ENCODE peak calls at places on chromosomes 12 and 14, in nine cellular contexts. P is IMR-90, W is A549, H is gastrocnemius medialis, N is stomach, S is H1, A is HepG2, K is ovary, O is testis. Z is an unnamed sample.

GRCh38 chr12:31586703-31587102 is 4.2 kb downstream of the DENND5B start:
- DNase-seq in O (no peak), H (no peak), S (no peak), P (no peak), W (no peak), K (no peak), N (no peak), A (no peak), Z (no peak)

GRCh38 chr12:76142305-76142704 is 57.8 kb upstream of the NAP1L1 start:
- DNase-seq in N (no peak), P (no peak), K (no peak), O (no peak), H (no peak), S (no peak), W (no peak), A (no peak), Z (no peak)

GRCh38 chr12:9925746-9926393 is 6.3 kb downstream of the CLEC2A start:
- DNase-seq in K (no peak), S (peak; percentile 33), P (peak; percentile 41), A (peak; percentile 9), N (no peak), W (peak; percentile 18), O (no peak), H (no peak), Z (peak; percentile 9)

GRCh38 chr14:72801381-72801812 is 92.5 kb downstream of the DPF3 start:
- DNase-seq in W (peak; percentile 36), S (no peak), H (peak; percentile 62), P (peak; percentile 99), N (no peak), A (no peak), O (no peak), K (no peak), Z (peak; percentile 94)

GRCh38 chr12:55935742-55936151 is 4.8 kb downstream of the DGKA start:
- DNase-seq in H (no peak), A (no peak), S (no peak), O (peak; percentile 33), K (peak; percentile 53), P (no peak), W (no peak), N (no peak), Z (no peak)

GRCh38 chr12:119168721-119169120 is 10.0 kb upstream of the HSPB8 start:
- DNase-seq in P (no peak), K (no peak), H (no peak), W (no peak), S (no peak), N (no peak), A (no peak), O (no peak), Z (no peak)

GRCh38 chr12:118821386-118821928 is 159.9 kb upstream of the SRRM4 start:
- DNase-seq in P (no peak), K (no peak), A (no peak), N (no peak), S (no peak), O (no peak), H (no peak), W (no peak), Z (no peak)

GRCh38 chr12:61302282-61302681 is 957.9 kb upstream of the USP15 start:
- DNase-seq in K (no peak), W (no peak), S (no peak), N (no peak), H (no peak), A (no peak), P (no peak), O (no peak), Z (no peak)

GRCh38 chr14:65989981-65990380 is 496.2 kb upstream of the CCDC196 start:
- DNase-seq in S (no peak), H (no peak), O (no peak), A (no peak), N (no peak), P (no peak), K (no peak), W (no peak), Z (no peak)

GRCh38 chr14:65993103-65993502 is 493.1 kb upstream of the CCDC196 start:
- DNase-seq in W (no peak), P (no peak), H (no peak), S (no peak), K (no peak), A (no peak), O (no peak), N (no peak), Z (no peak)

GRCh38 chr14:65985976-65986375 is 500.2 kb upstream of the CCDC196 start:
- DNase-seq in K (no peak), A (no peak), H (no peak), O (no peak), W (no peak), S (no peak), P (no peak), N (no peak), Z (no peak)

GRCh38 chr14:65993996-65994395 is 492.2 kb upstream of the CCDC196 start:
- DNase-seq in H (no peak), O (no peak), A (no peak), W (no peak), P (no peak), N (no peak), K (no peak), S (no peak), Z (no peak)

DNA sequence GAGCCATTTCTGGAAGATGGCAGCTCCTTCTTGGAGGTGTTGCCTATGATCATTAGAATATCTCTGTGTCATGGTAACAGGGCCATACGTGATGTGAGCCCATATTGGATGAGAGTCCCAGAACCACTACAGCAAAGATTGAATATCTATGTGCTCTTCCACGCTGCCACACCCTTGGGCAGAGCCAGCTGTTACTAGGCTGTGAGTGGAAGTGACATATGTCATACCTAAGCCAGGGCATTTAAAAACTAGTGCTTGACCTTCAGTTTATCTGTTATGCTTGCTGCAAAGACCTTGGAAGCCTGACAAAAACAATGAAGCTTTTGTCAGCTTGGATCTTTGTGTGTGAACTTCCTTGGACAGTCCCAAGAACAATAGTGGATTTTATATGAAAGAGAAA is 495.0 kb upstream of the CCDC196 start:
- DNase-seq in P (no peak), W (no peak), O (no peak), A (no peak), H (no peak), K (no peak), N (no peak), S (no peak), Z (no peak)
- TF ChIP-seq POLR2A in P (no peak), W (no peak), O (no peak), A (no peak), H (no peak), K (no peak), N (no peak), S (no peak), Z (no peak)

DNA sequence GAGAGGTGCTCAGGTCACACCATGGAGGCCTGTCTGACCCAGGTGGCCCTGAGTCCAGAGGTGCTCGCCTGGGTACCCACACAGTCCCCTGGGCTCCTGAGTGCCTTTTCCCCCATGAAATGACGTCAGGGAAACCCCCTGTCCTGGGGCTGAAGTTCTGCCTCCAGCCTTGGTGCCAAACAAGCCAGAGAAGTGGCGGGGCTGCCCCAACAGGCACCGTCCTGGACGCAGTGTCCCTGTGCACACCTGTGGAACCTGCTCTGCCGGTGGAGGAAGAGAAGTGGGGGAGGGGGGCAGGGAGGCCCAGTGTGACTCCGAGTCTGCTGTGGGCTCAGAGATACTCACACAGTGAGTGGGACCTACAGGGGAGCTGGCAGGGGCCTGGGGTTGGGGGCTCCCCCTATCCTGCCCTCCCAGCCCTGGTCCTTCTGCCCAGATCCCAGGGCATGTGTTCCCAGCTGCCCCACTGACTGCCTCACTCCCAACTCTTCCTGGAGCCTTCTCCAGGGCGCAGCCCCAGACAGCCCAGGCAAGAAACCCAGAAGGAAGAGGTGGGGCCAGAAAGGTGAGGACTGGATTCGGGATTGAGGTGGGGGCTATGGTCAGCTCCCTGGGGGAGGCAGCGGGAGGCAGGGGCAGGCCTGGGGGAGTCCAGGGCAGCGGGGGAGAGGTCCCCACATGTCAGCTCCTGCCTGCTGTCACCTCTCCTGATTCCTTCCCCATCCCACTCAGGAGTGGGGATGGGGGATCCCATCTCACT is 24.8 kb downstream of the CCDC85C start:
- DNase-seq in K (no peak), O (no peak), N (peak; percentile 92), A (no peak), P (no peak), S (no peak), W (no peak), H (no peak), Z (no peak)
- TF ChIP-seq POLR2A in K (no peak), O (no peak), N (no peak), A (no peak), P (no peak), S (no peak), W (no peak), H (no peak), Z (no peak)

GRCh38 chr12:104292872-104293794 is 10.4 kb upstream of the EID3 start:
- DNase-seq in O (no peak), S (no peak), K (no peak), P (no peak), W (no peak), A (no peak), N (no peak), H (no peak), Z (no peak)

GRCh38 chr12:104296718-104297117 is 6.8 kb upstream of the EID3 start:
- DNase-seq in K (no peak), W (no peak), N (no peak), S (no peak), H (no peak), O (no peak), P (no peak), A (no peak), Z (no peak)

GRCh38 chr12:104297477-104298113 is 5.9 kb upstream of the EID3 start:
- DNase-seq in P (no peak), S (no peak), N (no peak), A (no peak), W (no peak), H (no peak), O (no peak), K (no peak), Z (no peak)

GRCh38 chr12:104295954-104296353 is 7.6 kb upstream of the EID3 start:
- DNase-seq in P (no peak), O (no peak), K (no peak), A (no peak), N (no peak), S (no peak), W (no peak), H (no peak), Z (no peak)

GRCh38 chr12:104294845-104295674 is 8.5 kb upstream of the EID3 start:
- DNase-seq in S (no peak), W (no peak), H (no peak), A (no peak), P (no peak), O (no peak), N (no peak), K (no peak), Z (no peak)
- TF ChIP-seq POLR2A in S (no peak), W (no peak), H (no peak), A (no peak), P (no peak), O (no peak), N (no peak), K (no peak), Z (no peak)

GRCh38 chr14:105179191-105179590 is 1.9 kb downstream of the NUDT14 start:
- DNase-seq in P (no peak), K (no peak), A (no peak), H (no peak), O (no peak), S (no peak), W (no peak), N (no peak), Z (no peak)

GRCh38 chr14:105181542-105182295 is 607 bp upstream of the NUDT14 start:
- DNase-seq in S (no peak), K (no peak), O (no peak), W (no peak), H (no peak), N (no peak), P (no peak), A (no peak), Z (no peak)

GRCh38 chr14:105182296-105183020 is 1.3 kb upstream of the NUDT14 start:
- DNase-seq in K (no peak), S (no peak), H (no peak), A (no peak), W (no peak), N (no peak), P (no peak), O (no peak), Z (no peak)

GRCh38 chr14:105178868-105179140 is 2.3 kb downstream of the NUDT14 start:
- DNase-seq in H (no peak), W (no peak), N (no peak), P (no peak), K (no peak), S (no peak), O (no peak), A (no peak), Z (no peak)

DNA sequence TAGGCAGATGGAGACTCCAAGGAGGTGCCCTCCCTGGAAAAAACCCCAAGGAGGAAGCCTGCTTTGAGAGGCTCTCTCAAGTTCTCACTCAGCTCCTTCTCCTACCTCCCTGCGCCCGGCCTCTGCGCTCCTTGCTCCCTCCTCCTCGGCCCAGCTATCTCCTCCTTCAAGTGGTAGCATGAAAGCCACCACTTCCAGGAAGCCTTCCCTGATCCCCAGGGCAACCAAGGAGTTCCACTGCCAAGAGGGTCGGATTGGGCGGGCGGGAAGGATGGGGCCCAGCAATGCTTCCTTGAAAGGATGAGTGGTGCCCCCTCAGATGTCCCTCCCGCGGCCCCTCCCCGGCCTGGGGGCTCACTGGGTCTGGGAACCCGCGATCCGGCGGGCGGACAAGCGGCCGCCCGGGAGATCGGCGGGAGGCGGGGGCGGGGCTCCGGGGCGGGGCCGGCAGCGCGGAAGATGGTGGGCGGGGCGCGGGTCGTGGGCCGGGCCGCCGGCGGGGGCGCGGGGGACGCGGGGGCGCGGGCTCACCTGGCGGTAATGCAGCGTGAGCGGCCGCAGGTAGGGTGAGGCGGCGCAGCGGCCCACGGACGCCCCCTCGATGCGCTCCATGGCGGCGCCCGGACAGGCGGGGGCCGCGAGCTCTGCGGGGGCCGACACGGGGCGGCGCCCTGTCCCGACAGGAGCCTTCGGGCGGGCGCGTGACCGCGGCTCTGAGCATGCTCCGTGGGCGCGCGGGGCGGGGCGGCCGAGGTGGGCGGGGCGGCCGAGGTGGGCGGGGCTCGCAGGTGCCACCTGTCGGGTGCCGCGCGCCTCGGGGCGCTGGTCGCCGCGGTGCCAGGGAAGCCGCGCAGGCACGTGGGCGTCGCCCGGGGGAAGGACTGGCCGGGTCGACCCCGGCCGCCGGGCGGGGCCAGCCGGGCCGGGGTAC is at the start of gene NUDT14:
- DNase-seq in P (peak; percentile 25), H (peak; percentile 69), S (no peak), K (peak; percentile 70), O (peak; percentile 86), N (peak; percentile 93), A (no peak), W (peak; percentile 85), Z (peak; percentile 94)
- TF ChIP-seq POLR2A in P (no peak), H (peak; percentile 27), S (no peak), K (no peak), O (no peak), N (no peak), A (no peak), W (peak; percentile 45), Z (peak; percentile 36)